ENCODE peak calls at places on chromosomes 1 and 21, in seven cellular contexts. V, J, M, Q, P, W and O are unnamed samples.

GRCh38 chr1:20472860-20473711 is 12.9 kb downstream of the CAMK2N1 start:
- DNase-seq in V (peak; percentile 49), W (no peak), M (peak; percentile 33), P (peak; percentile 67), Q (no peak), J (peak; percentile 69), O (no peak)

GRCh38 chr1:99650773-99651437 is 5.0 kb downstream of the PALMD start:
- DNase-seq in V (no peak), Q (no peak), J (peak; percentile 61), W (no peak), P (no peak), M (no peak), O (no peak)

GRCh38 chr1:8211620-8212442 is 106.1 kb upstream of the SLC45A1 start:
- DNase-seq in P (peak; percentile 99), V (peak; percentile 99), J (peak; percentile 98), Q (peak; percentile 89), W (no peak), M (no peak), O (peak; percentile 71)

GRCh38 chr1:155962599-155963211 is 15.6 kb downstream of the ARHGEF2 start:
- DNase-seq in M (no peak), W (no peak), Q (no peak), P (peak; percentile 46), V (no peak), J (peak; percentile 55), O (no peak)

GRCh38 chr1:9084883-9085282 is 15.4 kb upstream of the SLC2A5 start:
- DNase-seq in V (no peak), W (no peak), P (peak; percentile 69), J (peak; percentile 44), M (no peak), Q (no peak), O (no peak)

GRCh38 chr1:203640723-203641523 is 14.3 kb downstream of the ATP2B4 start:
- DNase-seq in V (no peak), Q (no peak), M (no peak), W (no peak), J (no peak), P (no peak), O (no peak)

GRCh38 chr1:25927541-25928265 is 21.5 kb upstream of the STMN1 start:
- DNase-seq in P (no peak), W (no peak), V (no peak), M (no peak), Q (no peak), J (peak; percentile 31), O (no peak)

GRCh38 chr1:66996018-66996682 is 57.8 kb downstream of the SLC35D1 start:
- DNase-seq in M (peak; percentile 28), P (peak; percentile 72), J (peak; percentile 85), W (no peak), Q (no peak), V (peak; percentile 77), O (no peak)

GRCh38 chr1:78092686-78093085 is 46.9 kb downstream of the GIPC2 start:
- DNase-seq in P (peak; percentile 57), Q (no peak), M (no peak), V (no peak), J (no peak), W (no peak), O (no peak)

GRCh38 chr21:24514081-24514733 is 1093.1 kb downstream of the MRPL39 start:
- DNase-seq in P (no peak), M (no peak), Q (no peak), V (peak; percentile 27), W (no peak), J (no peak), O (no peak)

GRCh38 chr1:22671999-22672398 is 19.0 kb downstream of the C1QB start:
- DNase-seq in Q (no peak), P (no peak), M (no peak), V (no peak), J (no peak), W (no peak), O (no peak)